ENCODE peak calls at places on chromosomes 16 and 17, in nine cellular contexts. One of them, this sample, is unnamed. For H3K36me3, the result is how much of the 10 kb centered on the place peaks cover.

GRCh38 chr16:85426806-85427205 is 186.3 kb upstream of the GSE1 start:
- DNase-seq in mammary epithelial cell: no peak
- DNase-seq in upper lobe of right lung: no peak
- DNase-seq in Peyer's patch: no peak
- DNase-seq in psoas muscle: no peak
- DNase-seq in thoracic aorta: no peak
- DNase-seq in BJ: no peak
- DNase-seq in pancreas: no peak
- DNase-seq in MM.1S: no peak
- DNase-seq in this sample: no peak

GRCh38 chr16:87344931-87345631 is 27.9 kb upstream of the C16orf95 start:
- DNase-seq in mammary epithelial cell: no peak
- DNase-seq in upper lobe of right lung: peak
- DNase-seq in Peyer's patch: peak
- DNase-seq in psoas muscle: no peak
- DNase-seq in thoracic aorta: no peak
- DNase-seq in BJ: no peak
- DNase-seq in pancreas: no peak
- DNase-seq in MM.1S: no peak
- DNase-seq in this sample: peak

GRCh38 chr17:78435330-78436005 is 57.0 kb downstream of the PGS1 start:
- DNase-seq in mammary epithelial cell: no peak
- DNase-seq in upper lobe of right lung: no peak
- DNase-seq in Peyer's patch: no peak
- DNase-seq in psoas muscle: no peak
- DNase-seq in thoracic aorta: no peak
- DNase-seq in BJ: no peak
- DNase-seq in pancreas: no peak
- DNase-seq in MM.1S: no peak
- DNase-seq in this sample: no peak

GRCh38 chr16:17529982-17530760 is 59.4 kb upstream of the XYLT1 start:
- DNase-seq in mammary epithelial cell: no peak
- DNase-seq in upper lobe of right lung: no peak
- DNase-seq in Peyer's patch: no peak
- DNase-seq in psoas muscle: no peak
- DNase-seq in thoracic aorta: no peak
- DNase-seq in BJ: no peak
- DNase-seq in pancreas: no peak
- DNase-seq in MM.1S: peak
- DNase-seq in this sample: no peak

GRCh38 chr17:75439287-75439686 is 17.1 kb upstream of the TMEM94 start:
- DNase-seq in mammary epithelial cell: no peak
- DNase-seq in upper lobe of right lung: no peak
- DNase-seq in Peyer's patch: no peak
- DNase-seq in psoas muscle: no peak
- DNase-seq in thoracic aorta: no peak
- DNase-seq in BJ: no peak
- DNase-seq in pancreas: no peak
- DNase-seq in MM.1S: no peak
- DNase-seq in this sample: peak

GRCh38 chr17:64780096-64781012 is 118.2 kb upstream of the SMURF2 start:
- DNase-seq in mammary epithelial cell: peak
- DNase-seq in upper lobe of right lung: peak
- DNase-seq in Peyer's patch: peak
- DNase-seq in psoas muscle: peak
- DNase-seq in thoracic aorta: no peak
- DNase-seq in BJ: no peak
- DNase-seq in pancreas: peak
- DNase-seq in MM.1S: peak
- DNase-seq in this sample: peak

GRCh38 chr16:84973226-84973625 is 38.1 kb downstream of the ZDHHC7 start:
- DNase-seq in mammary epithelial cell: no peak
- DNase-seq in upper lobe of right lung: no peak
- DNase-seq in Peyer's patch: no peak
- DNase-seq in psoas muscle: no peak
- DNase-seq in thoracic aorta: no peak
- DNase-seq in BJ: no peak
- DNase-seq in pancreas: no peak
- DNase-seq in MM.1S: no peak
- DNase-seq in this sample: no peak

GRCh38 chr17:44967026-44967906 is 837 bp downstream of the C1QL1 start:
- DNase-seq in mammary epithelial cell: no peak
- DNase-seq in upper lobe of right lung: no peak
- DNase-seq in Peyer's patch: no peak
- DNase-seq in psoas muscle: no peak
- DNase-seq in thoracic aorta: no peak
- DNase-seq in BJ: no peak
- DNase-seq in pancreas: no peak
- DNase-seq in MM.1S: no peak
- DNase-seq in this sample: no peak

GRCh38 chr16:81530814-81531213 is 86.2 kb downstream of the CMIP start:
- DNase-seq in mammary epithelial cell: peak
- DNase-seq in upper lobe of right lung: no peak
- DNase-seq in Peyer's patch: no peak
- DNase-seq in psoas muscle: no peak
- DNase-seq in thoracic aorta: no peak
- DNase-seq in BJ: no peak
- DNase-seq in pancreas: no peak
- DNase-seq in MM.1S: no peak
- DNase-seq in this sample: peak

GRCh38 chr17:63704259-63704576 is 4.3 kb upstream of the LIMD2 start:
- DNase-seq in mammary epithelial cell: no peak
- DNase-seq in upper lobe of right lung: no peak
- DNase-seq in Peyer's patch: no peak
- DNase-seq in psoas muscle: no peak
- DNase-seq in thoracic aorta: no peak
- DNase-seq in BJ: no peak
- DNase-seq in pancreas: no peak
- DNase-seq in MM.1S: no peak
- DNase-seq in this sample: no peak

GRCh38 chr16:84582958-84583516 is 34.8 kb downstream of the COTL1 start:
- DNase-seq in mammary epithelial cell: no peak
- DNase-seq in upper lobe of right lung: no peak
- DNase-seq in Peyer's patch: no peak
- DNase-seq in psoas muscle: peak
- DNase-seq in thoracic aorta: no peak
- DNase-seq in BJ: no peak
- DNase-seq in pancreas: no peak
- DNase-seq in MM.1S: no peak
- DNase-seq in this sample: no peak

DNA sequence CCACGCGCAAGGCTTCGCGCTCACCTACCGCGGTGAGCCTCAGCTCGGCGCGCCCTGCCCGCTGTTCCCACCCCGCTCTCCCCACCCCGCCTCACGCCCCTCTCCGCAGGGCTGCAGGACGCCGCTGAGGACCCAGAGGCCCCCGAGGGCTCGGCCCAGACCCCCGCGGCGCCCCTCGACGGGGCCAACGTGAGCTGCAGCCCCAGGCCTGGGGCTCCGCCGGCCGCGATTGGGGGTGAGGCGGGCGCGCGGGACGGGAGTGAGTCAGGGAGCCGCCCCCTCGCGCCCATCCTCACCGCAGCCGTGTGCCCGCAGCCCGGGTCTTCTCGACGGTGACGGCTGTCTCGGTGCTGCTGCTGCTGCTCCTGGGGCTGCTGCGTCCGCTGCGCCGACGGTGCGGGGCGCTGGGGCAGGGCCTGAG is 1.9 kb upstream of the PAQR4 start:
- DNase-seq in mammary epithelial cell: no peak
- DNase-seq in upper lobe of right lung: no peak
- DNase-seq in Peyer's patch: no peak
- DNase-seq in psoas muscle: no peak
- DNase-seq in thoracic aorta: no peak
- DNase-seq in BJ: no peak
- DNase-seq in pancreas: peak
- DNase-seq in MM.1S: no peak
- DNase-seq in this sample: no peak
- H3K4me3 ChIP-seq in mammary epithelial cell: no peak
- H3K4me3 ChIP-seq in upper lobe of right lung: peak
- H3K4me3 ChIP-seq in Peyer's patch: peak
- H3K4me3 ChIP-seq in psoas muscle: peak
- H3K4me3 ChIP-seq in thoracic aorta: peak
- H3K4me3 ChIP-seq in BJ: no peak
- H3K4me3 ChIP-seq in pancreas: no peak
- H3K4me3 ChIP-seq in MM.1S: no peak
- H3K4me3 ChIP-seq in this sample: no peak

GRCh38 chr17:82129095-82129494 is 31.1 kb upstream of the FASN start:
- DNase-seq in mammary epithelial cell: no peak
- DNase-seq in upper lobe of right lung: no peak
- DNase-seq in Peyer's patch: no peak
- DNase-seq in psoas muscle: no peak
- DNase-seq in thoracic aorta: no peak
- DNase-seq in BJ: no peak
- DNase-seq in pancreas: no peak
- DNase-seq in MM.1S: no peak
- DNase-seq in this sample: no peak
- TF ChIP-seq CTCF in mammary epithelial cell: peak
- TF ChIP-seq CTCF in upper lobe of right lung: no peak
- TF ChIP-seq CTCF in Peyer's patch: no peak
- TF ChIP-seq CTCF in psoas muscle: no peak
- TF ChIP-seq CTCF in thoracic aorta: no peak
- TF ChIP-seq CTCF in BJ: no peak
- TF ChIP-seq CTCF in pancreas: no peak
- TF ChIP-seq CTCF in MM.1S: peak
- TF ChIP-seq CTCF in this sample: peak

GRCh38 chr17:18285296-18285695 is 24.8 kb downstream of the MIEF2 start:
- DNase-seq in mammary epithelial cell: no peak
- DNase-seq in upper lobe of right lung: no peak
- DNase-seq in Peyer's patch: no peak
- DNase-seq in psoas muscle: no peak
- DNase-seq in thoracic aorta: no peak
- DNase-seq in BJ: no peak
- DNase-seq in pancreas: no peak
- DNase-seq in MM.1S: no peak
- DNase-seq in this sample: no peak
- H3K36me3 ChIP-seq in mammary epithelial cell: under half
- H3K36me3 ChIP-seq in upper lobe of right lung: half or more
- H3K36me3 ChIP-seq in Peyer's patch: half or more
- H3K36me3 ChIP-seq in psoas muscle: half or more
- H3K36me3 ChIP-seq in thoracic aorta: half or more
- H3K36me3 ChIP-seq in BJ: under half
- H3K36me3 ChIP-seq in pancreas: under half
- H3K36me3 ChIP-seq in MM.1S: under half
- H3K36me3 ChIP-seq in this sample: under half

DNA sequence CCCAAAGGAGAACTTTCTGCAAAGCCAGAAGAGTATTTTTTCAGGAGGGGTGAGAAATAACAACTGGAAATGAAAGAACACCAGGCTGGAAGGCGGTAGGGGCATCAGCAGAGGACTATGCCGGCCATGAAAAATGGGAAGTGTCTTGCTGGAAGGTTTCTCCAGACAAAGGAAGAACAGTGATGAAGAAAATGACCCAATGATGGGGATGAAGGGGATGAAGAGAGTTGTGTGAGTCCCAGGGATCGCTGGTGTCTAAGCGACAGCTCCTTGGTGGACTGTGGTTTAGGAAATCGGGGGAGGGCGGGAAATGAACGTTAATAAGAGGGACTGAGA is 623 bp downstream of the TTLL6 start:
- DNase-seq in mammary epithelial cell: no peak
- DNase-seq in upper lobe of right lung: no peak
- DNase-seq in Peyer's patch: no peak
- DNase-seq in psoas muscle: no peak
- DNase-seq in thoracic aorta: no peak
- DNase-seq in BJ: no peak
- DNase-seq in pancreas: no peak
- DNase-seq in MM.1S: no peak
- DNase-seq in this sample: no peak
- H3K4me3 ChIP-seq in mammary epithelial cell: no peak
- H3K4me3 ChIP-seq in upper lobe of right lung: peak
- H3K4me3 ChIP-seq in Peyer's patch: peak
- H3K4me3 ChIP-seq in psoas muscle: peak
- H3K4me3 ChIP-seq in thoracic aorta: peak
- H3K4me3 ChIP-seq in BJ: no peak
- H3K4me3 ChIP-seq in pancreas: no peak
- H3K4me3 ChIP-seq in MM.1S: peak
- H3K4me3 ChIP-seq in this sample: no peak